ENCODE peak calls at places on chromosomes 13 and 19, in eight cellular contexts. One of them, this sample, is unnamed.

GRCh38 chr13:86085890-86086289 is 286.7 kb upstream of the SLITRK6 start:
- DNase-seq in NAMALWA: peak; percentile 11
- DNase-seq in AG04450: no peak
- DNase-seq in stimulated activated CD8-positive, alpha-beta memory T cell treated with anti-CD3 and anti-CD28 coated beads, Interleukin-7, amount 100 ng/mL, for 1 hour: no peak
- DNase-seq in stimulated activated CD4-positive, alpha-beta T cell treated with anti-CD3 and anti-CD28 coated beads, Interleukin-1b, Interleukin-23, amount 100 ng/mL, for 4 hours: no peak
- DNase-seq in cardiac fibroblast: no peak
- DNase-seq in HFFc6: no peak
- DNase-seq in islet precursor cell: no peak
- DNase-seq in this sample: no peak

GRCh38 chr13:52449323-52450011 is 967 bp downstream of the VPS36 start:
- DNase-seq in HFFc6: no peak
- DNase-seq in AG04450: no peak
- DNase-seq in NAMALWA: no peak
- DNase-seq in islet precursor cell: no peak
- DNase-seq in cardiac fibroblast: no peak
- DNase-seq in stimulated activated CD4-positive, alpha-beta T cell treated with anti-CD3 and anti-CD28 coated beads, Interleukin-1b, Interleukin-23, amount 100 ng/mL, for 4 hours: no peak
- DNase-seq in stimulated activated CD8-positive, alpha-beta memory T cell treated with anti-CD3 and anti-CD28 coated beads, Interleukin-7, amount 100 ng/mL, for 1 hour: no peak
- DNase-seq in this sample: peak; percentile 7

GRCh38 chr19:5212101-5212500 is 128.5 kb downstream of the PTPRS start:
- DNase-seq in HFFc6: no peak
- DNase-seq in NAMALWA: no peak
- DNase-seq in islet precursor cell: no peak
- DNase-seq in cardiac fibroblast: no peak
- DNase-seq in stimulated activated CD8-positive, alpha-beta memory T cell treated with anti-CD3 and anti-CD28 coated beads, Interleukin-7, amount 100 ng/mL, for 1 hour: no peak
- DNase-seq in stimulated activated CD4-positive, alpha-beta T cell treated with anti-CD3 and anti-CD28 coated beads, Interleukin-1b, Interleukin-23, amount 100 ng/mL, for 4 hours: no peak
- DNase-seq in AG04450: no peak
- DNase-seq in this sample: no peak

GRCh38 chr19:15259900-15260299 is 27.7 kb upstream of the EPHX3 start:
- DNase-seq in NAMALWA: no peak
- DNase-seq in stimulated activated CD8-positive, alpha-beta memory T cell treated with anti-CD3 and anti-CD28 coated beads, Interleukin-7, amount 100 ng/mL, for 1 hour: no peak
- DNase-seq in cardiac fibroblast: no peak
- DNase-seq in stimulated activated CD4-positive, alpha-beta T cell treated with anti-CD3 and anti-CD28 coated beads, Interleukin-1b, Interleukin-23, amount 100 ng/mL, for 4 hours: no peak
- DNase-seq in AG04450: no peak
- DNase-seq in HFFc6: no peak
- DNase-seq in islet precursor cell: no peak
- DNase-seq in this sample: no peak

GRCh38 chr13:97439196-97439595 is 5.2 kb downstream of the RAP2A start:
- DNase-seq in stimulated activated CD4-positive, alpha-beta T cell treated with anti-CD3 and anti-CD28 coated beads, Interleukin-1b, Interleukin-23, amount 100 ng/mL, for 4 hours: no peak
- DNase-seq in HFFc6: no peak
- DNase-seq in cardiac fibroblast: peak; percentile 47
- DNase-seq in AG04450: no peak
- DNase-seq in NAMALWA: no peak
- DNase-seq in islet precursor cell: no peak
- DNase-seq in stimulated activated CD8-positive, alpha-beta memory T cell treated with anti-CD3 and anti-CD28 coated beads, Interleukin-7, amount 100 ng/mL, for 1 hour: no peak
- DNase-seq in this sample: no peak

GRCh38 chr19:45075215-45076028 is 856 bp downstream of the ZNF296 start:
- DNase-seq in cardiac fibroblast: peak; percentile 53
- DNase-seq in stimulated activated CD4-positive, alpha-beta T cell treated with anti-CD3 and anti-CD28 coated beads, Interleukin-1b, Interleukin-23, amount 100 ng/mL, for 4 hours: no peak
- DNase-seq in HFFc6: peak; percentile 34
- DNase-seq in islet precursor cell: peak; percentile 82
- DNase-seq in AG04450: no peak
- DNase-seq in stimulated activated CD8-positive, alpha-beta memory T cell treated with anti-CD3 and anti-CD28 coated beads, Interleukin-7, amount 100 ng/mL, for 1 hour: no peak
- DNase-seq in NAMALWA: peak; percentile 92
- DNase-seq in this sample: peak; percentile 51

GRCh38 chr13:110390572-110390971 is 83.5 kb downstream of the COL4A2 start:
- DNase-seq in stimulated activated CD4-positive, alpha-beta T cell treated with anti-CD3 and anti-CD28 coated beads, Interleukin-1b, Interleukin-23, amount 100 ng/mL, for 4 hours: no peak
- DNase-seq in HFFc6: peak; percentile 93
- DNase-seq in cardiac fibroblast: peak; percentile 69
- DNase-seq in AG04450: no peak
- DNase-seq in stimulated activated CD8-positive, alpha-beta memory T cell treated with anti-CD3 and anti-CD28 coated beads, Interleukin-7, amount 100 ng/mL, for 1 hour: no peak
- DNase-seq in islet precursor cell: no peak
- DNase-seq in NAMALWA: no peak
- DNase-seq in this sample: no peak

GRCh38 chr13:105848494-105848893 is 687.0 kb downstream of the EFNB2 start:
- DNase-seq in stimulated activated CD8-positive, alpha-beta memory T cell treated with anti-CD3 and anti-CD28 coated beads, Interleukin-7, amount 100 ng/mL, for 1 hour: no peak
- DNase-seq in HFFc6: no peak
- DNase-seq in NAMALWA: no peak
- DNase-seq in cardiac fibroblast: no peak
- DNase-seq in islet precursor cell: peak; percentile 60
- DNase-seq in stimulated activated CD4-positive, alpha-beta T cell treated with anti-CD3 and anti-CD28 coated beads, Interleukin-1b, Interleukin-23, amount 100 ng/mL, for 4 hours: no peak
- DNase-seq in AG04450: no peak
- DNase-seq in this sample: no peak

GRCh38 chr19:38869160-38869835 is 8.8 kb downstream of the RINL start:
- DNase-seq in stimulated activated CD4-positive, alpha-beta T cell treated with anti-CD3 and anti-CD28 coated beads, Interleukin-1b, Interleukin-23, amount 100 ng/mL, for 4 hours: no peak
- DNase-seq in cardiac fibroblast: peak; percentile 5
- DNase-seq in stimulated activated CD8-positive, alpha-beta memory T cell treated with anti-CD3 and anti-CD28 coated beads, Interleukin-7, amount 100 ng/mL, for 1 hour: no peak
- DNase-seq in NAMALWA: peak; percentile 71
- DNase-seq in AG04450: no peak
- DNase-seq in islet precursor cell: no peak
- DNase-seq in HFFc6: no peak
- DNase-seq in this sample: peak; percentile 44

GRCh38 chr19:3548594-3548993 is 8.8 kb downstream of the MFSD12 start:
- DNase-seq in NAMALWA: no peak
- DNase-seq in HFFc6: no peak
- DNase-seq in stimulated activated CD4-positive, alpha-beta T cell treated with anti-CD3 and anti-CD28 coated beads, Interleukin-1b, Interleukin-23, amount 100 ng/mL, for 4 hours: no peak
- DNase-seq in islet precursor cell: no peak
- DNase-seq in cardiac fibroblast: no peak
- DNase-seq in AG04450: no peak
- DNase-seq in stimulated activated CD8-positive, alpha-beta memory T cell treated with anti-CD3 and anti-CD28 coated beads, Interleukin-7, amount 100 ng/mL, for 1 hour: no peak
- DNase-seq in this sample: no peak

This sample was measured in immature natural killer cell.